ENCODE peak calls at places on chromosomes 5 and 9, in four cellular contexts. One of them, this sample, is unnamed. For H3K9me3 and H3K36me3, the result is how much of the 10 kb centered on the place peaks cover.

GRCh38 chr9:127451681-127452480 is 571 bp downstream of the LRSAM1 start:
- DNase-seq in CD8-positive, alpha-beta T cell: peak
- DNase-seq in left ventricle myocardium inferior: peak
- DNase-seq in endothelial cell of umbilical vein: peak
- DNase-seq in this sample: peak

GRCh38 chr5:58502032-58502431 is 10.8 kb downstream of the GAPT start:
- DNase-seq in CD8-positive, alpha-beta T cell: no peak
- DNase-seq in left ventricle myocardium inferior: no peak
- DNase-seq in endothelial cell of umbilical vein: no peak
- DNase-seq in this sample: no peak

GRCh38 chr5:79241535-79241979 is 5.6 kb downstream of the JMY start:
- DNase-seq in CD8-positive, alpha-beta T cell: no peak
- DNase-seq in left ventricle myocardium inferior: no peak
- DNase-seq in endothelial cell of umbilical vein: no peak
- DNase-seq in this sample: no peak

GRCh38 chr9:98998441-98999151 is 54.9 kb downstream of the COL15A1 start:
- DNase-seq in CD8-positive, alpha-beta T cell: no peak
- DNase-seq in left ventricle myocardium inferior: peak
- DNase-seq in endothelial cell of umbilical vein: peak
- DNase-seq in this sample: peak

GRCh38 chr5:20469390-20469789 is 481.4 kb upstream of the CDH18 start:
- DNase-seq in CD8-positive, alpha-beta T cell: no peak
- DNase-seq in left ventricle myocardium inferior: no peak
- DNase-seq in endothelial cell of umbilical vein: no peak
- DNase-seq in this sample: no peak

GRCh38 chr9:87657190-87657589 is 68.7 kb upstream of the CTSL start:
- DNase-seq in CD8-positive, alpha-beta T cell: no peak
- DNase-seq in left ventricle myocardium inferior: no peak
- DNase-seq in endothelial cell of umbilical vein: peak
- DNase-seq in this sample: no peak

GRCh38 chr9:77952641-77953341 is 78.8 kb downstream of the GNAQ start:
- DNase-seq in CD8-positive, alpha-beta T cell: no peak
- DNase-seq in left ventricle myocardium inferior: no peak
- DNase-seq in endothelial cell of umbilical vein: peak
- DNase-seq in this sample: no peak

GRCh38 chr5:78813286-78813685 is 164.7 kb upstream of the LHFPL2 start:
- DNase-seq in CD8-positive, alpha-beta T cell: no peak
- DNase-seq in left ventricle myocardium inferior: no peak
- DNase-seq in endothelial cell of umbilical vein: no peak
- DNase-seq in this sample: no peak

GRCh38 chr5:173679909-173680626 is 63.6 kb upstream of the BOD1 start:
- DNase-seq in CD8-positive, alpha-beta T cell: no peak
- DNase-seq in left ventricle myocardium inferior: no peak
- DNase-seq in endothelial cell of umbilical vein: no peak
- DNase-seq in this sample: no peak

GRCh38 chr5:154729613-154730012 is 25.6 kb upstream of the LARP1 start:
- DNase-seq in CD8-positive, alpha-beta T cell: no peak
- DNase-seq in left ventricle myocardium inferior: no peak
- DNase-seq in endothelial cell of umbilical vein: no peak
- DNase-seq in this sample: no peak

GRCh38 chr9:88358743-88359142 is 29.5 kb upstream of the SPIN1 start:
- DNase-seq in CD8-positive, alpha-beta T cell: no peak
- DNase-seq in left ventricle myocardium inferior: no peak
- DNase-seq in endothelial cell of umbilical vein: no peak
- DNase-seq in this sample: no peak

GRCh38 chr5:102975457-102976182 is 144.3 kb downstream of the GIN1 start:
- DNase-seq in CD8-positive, alpha-beta T cell: no peak
- DNase-seq in left ventricle myocardium inferior: no peak
- DNase-seq in endothelial cell of umbilical vein: peak
- DNase-seq in this sample: no peak

GRCh38 chr5:115586525-115587146 is 15.6 kb downstream of the TICAM2 start:
- DNase-seq in CD8-positive, alpha-beta T cell: no peak
- DNase-seq in left ventricle myocardium inferior: no peak
- DNase-seq in endothelial cell of umbilical vein: peak
- DNase-seq in this sample: no peak

GRCh38 chr9:125360621-125361020 is 99.0 kb downstream of the GAPVD1 start:
- DNase-seq in CD8-positive, alpha-beta T cell: no peak
- DNase-seq in left ventricle myocardium inferior: no peak
- DNase-seq in endothelial cell of umbilical vein: no peak
- DNase-seq in this sample: no peak

GRCh38 chr5:79829260-79829659 is 139.6 kb downstream of the CMYA5 start:
- DNase-seq in CD8-positive, alpha-beta T cell: no peak
- DNase-seq in left ventricle myocardium inferior: no peak
- DNase-seq in endothelial cell of umbilical vein: no peak
- DNase-seq in this sample: no peak

GRCh38 chr9:78857371-78858225 is 560.7 kb downstream of the PSAT1 start:
- DNase-seq in CD8-positive, alpha-beta T cell: no peak
- DNase-seq in left ventricle myocardium inferior: no peak
- DNase-seq in endothelial cell of umbilical vein: no peak
- DNase-seq in this sample: no peak

GRCh38 chr5:128669803-128670202 is 131.8 kb upstream of the FBN2 start:
- DNase-seq in CD8-positive, alpha-beta T cell: no peak
- DNase-seq in left ventricle myocardium inferior: no peak
- DNase-seq in endothelial cell of umbilical vein: no peak
- DNase-seq in this sample: no peak

GRCh38 chr9:97629136-97629535 is 4.0 kb downstream of the TSTD2 start:
- DNase-seq in CD8-positive, alpha-beta T cell: no peak
- DNase-seq in left ventricle myocardium inferior: no peak
- DNase-seq in endothelial cell of umbilical vein: no peak
- DNase-seq in this sample: no peak

GRCh38 chr9:132833451-132834130 is 44.5 kb downstream of the AK8 start:
- DNase-seq in CD8-positive, alpha-beta T cell: no peak
- DNase-seq in left ventricle myocardium inferior: no peak
- DNase-seq in endothelial cell of umbilical vein: no peak
- DNase-seq in this sample: no peak

GRCh38 chr9:124510650-124511425 is 3.6 kb upstream of the NR5A1 start:
- DNase-seq in CD8-positive, alpha-beta T cell: no peak
- DNase-seq in left ventricle myocardium inferior: no peak
- DNase-seq in endothelial cell of umbilical vein: no peak
- DNase-seq in this sample: no peak

GRCh38 chr5:84623034-84623433 is 238.4 kb upstream of the EDIL3 start:
- DNase-seq in CD8-positive, alpha-beta T cell: no peak
- DNase-seq in left ventricle myocardium inferior: no peak
- DNase-seq in endothelial cell of umbilical vein: no peak
- DNase-seq in this sample: no peak

GRCh38 chr5:120808135-120808534 is 344.0 kb downstream of the PRR16 start:
- DNase-seq in CD8-positive, alpha-beta T cell: no peak
- DNase-seq in left ventricle myocardium inferior: no peak
- DNase-seq in endothelial cell of umbilical vein: no peak
- DNase-seq in this sample: no peak

GRCh38 chr9:7935666-7936065 is 136.1 kb upstream of the DMAC1 start:
- DNase-seq in CD8-positive, alpha-beta T cell: peak
- DNase-seq in left ventricle myocardium inferior: no peak
- DNase-seq in endothelial cell of umbilical vein: no peak
- DNase-seq in this sample: no peak

GRCh38 chr9:107810493-107810931 is 320.9 kb upstream of the KLF4 start:
- DNase-seq in CD8-positive, alpha-beta T cell: no peak
- DNase-seq in left ventricle myocardium inferior: no peak
- DNase-seq in endothelial cell of umbilical vein: no peak
- DNase-seq in this sample: no peak

GRCh38 chr5:125274938-125275759 is 528.7 kb upstream of the ZNF608 start:
- DNase-seq in CD8-positive, alpha-beta T cell: no peak
- DNase-seq in left ventricle myocardium inferior: no peak
- DNase-seq in endothelial cell of umbilical vein: peak
- DNase-seq in this sample: no peak

GRCh38 chr9:112555844-112556482 is 69.3 kb downstream of the KIAA1958 start:
- DNase-seq in CD8-positive, alpha-beta T cell: no peak
- DNase-seq in left ventricle myocardium inferior: no peak
- DNase-seq in endothelial cell of umbilical vein: no peak
- DNase-seq in this sample: peak

GRCh38 chr9:92659601-92660000 is 10.3 kb downstream of the IPPK start:
- DNase-seq in CD8-positive, alpha-beta T cell: no peak
- DNase-seq in left ventricle myocardium inferior: no peak
- DNase-seq in endothelial cell of umbilical vein: no peak
- DNase-seq in this sample: no peak

GRCh38 chr9:36803951-36804350 is 230.1 kb downstream of the PAX5 start:
- DNase-seq in CD8-positive, alpha-beta T cell: no peak
- DNase-seq in left ventricle myocardium inferior: no peak
- DNase-seq in endothelial cell of umbilical vein: peak
- DNase-seq in this sample: no peak

GRCh38 chr5:148739023-148739422 is 84.7 kb upstream of the HTR4 start:
- DNase-seq in CD8-positive, alpha-beta T cell: no peak
- DNase-seq in left ventricle myocardium inferior: no peak
- DNase-seq in endothelial cell of umbilical vein: no peak
- DNase-seq in this sample: no peak

GRCh38 chr9:13479071-13479470 is 199.6 kb upstream of the MPDZ start:
- DNase-seq in CD8-positive, alpha-beta T cell: no peak
- DNase-seq in left ventricle myocardium inferior: no peak
- DNase-seq in endothelial cell of umbilical vein: no peak
- DNase-seq in this sample: no peak

GRCh38 chr5:141373673-141374317 is at the start of gene PCDHGA6:
- DNase-seq in CD8-positive, alpha-beta T cell: no peak
- DNase-seq in left ventricle myocardium inferior: no peak
- DNase-seq in endothelial cell of umbilical vein: peak
- DNase-seq in this sample: no peak
- H3K9me3 ChIP-seq in CD8-positive, alpha-beta T cell: under half
- H3K9me3 ChIP-seq in left ventricle myocardium inferior: half or more
- H3K9me3 ChIP-seq in endothelial cell of umbilical vein: under half
- H3K9me3 ChIP-seq in this sample: half or more

DNA sequence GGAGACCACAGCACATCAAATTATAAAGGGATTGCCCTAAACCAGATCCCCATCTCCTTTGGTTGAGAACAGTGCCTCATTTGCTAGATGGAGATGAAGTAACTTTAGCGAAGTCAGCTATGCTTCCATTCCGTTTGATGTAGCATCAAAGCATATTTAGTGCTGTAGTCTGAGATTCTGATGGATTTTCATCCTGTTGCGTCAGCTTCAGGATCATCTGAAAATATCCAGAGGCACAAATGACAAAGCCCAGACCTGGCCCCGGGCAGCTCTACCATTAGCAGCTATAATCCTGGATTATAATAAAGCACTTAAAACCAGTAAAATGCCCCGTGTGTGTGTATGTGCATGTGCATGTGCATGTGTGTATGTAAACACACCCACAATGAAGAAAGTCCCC is 44.7 kb downstream of the ERAP1 start:
- DNase-seq in CD8-positive, alpha-beta T cell: no peak
- DNase-seq in left ventricle myocardium inferior: no peak
- DNase-seq in endothelial cell of umbilical vein: no peak
- DNase-seq in this sample: no peak
- H3K36me3 ChIP-seq in CD8-positive, alpha-beta T cell: under half
- H3K36me3 ChIP-seq in left ventricle myocardium inferior: half or more
- H3K36me3 ChIP-seq in endothelial cell of umbilical vein: under half
- H3K36me3 ChIP-seq in this sample: under half

GRCh38 chr9:111272571-111272970 is 57.5 kb downstream of the OR2K2 start:
- DNase-seq in CD8-positive, alpha-beta T cell: no peak
- DNase-seq in left ventricle myocardium inferior: no peak
- DNase-seq in endothelial cell of umbilical vein: no peak
- DNase-seq in this sample: no peak
- TF ChIP-seq CTCF in CD8-positive, alpha-beta T cell: no peak
- TF ChIP-seq CTCF in left ventricle myocardium inferior: no peak
- TF ChIP-seq CTCF in endothelial cell of umbilical vein: no peak
- TF ChIP-seq CTCF in this sample: no peak

DNA sequence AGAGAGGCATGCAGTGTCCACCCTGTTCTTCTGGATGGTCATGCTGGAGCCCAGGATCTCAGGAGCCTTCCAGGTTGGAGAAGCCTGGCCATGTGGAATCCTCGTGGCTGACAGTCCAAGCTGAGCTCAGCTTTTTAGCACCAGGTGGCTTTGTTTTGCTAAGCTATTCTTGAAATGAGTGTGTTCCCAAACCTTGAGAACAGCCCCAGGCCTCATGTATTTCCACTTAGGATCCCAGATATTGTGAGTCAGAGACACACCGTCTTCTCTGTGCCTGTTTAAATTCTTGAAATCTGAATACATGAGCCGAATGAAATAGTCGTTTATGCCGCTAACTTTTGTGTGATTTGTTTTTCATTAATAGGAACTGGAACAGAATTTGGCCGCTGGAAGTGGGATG is 61.2 kb downstream of the IRX2 start:
- DNase-seq in CD8-positive, alpha-beta T cell: no peak
- DNase-seq in left ventricle myocardium inferior: no peak
- DNase-seq in endothelial cell of umbilical vein: no peak
- DNase-seq in this sample: no peak
- H3K9me3 ChIP-seq in CD8-positive, alpha-beta T cell: under half
- H3K9me3 ChIP-seq in left ventricle myocardium inferior: under half
- H3K9me3 ChIP-seq in endothelial cell of umbilical vein: under half
- H3K9me3 ChIP-seq in this sample: under half

DNA sequence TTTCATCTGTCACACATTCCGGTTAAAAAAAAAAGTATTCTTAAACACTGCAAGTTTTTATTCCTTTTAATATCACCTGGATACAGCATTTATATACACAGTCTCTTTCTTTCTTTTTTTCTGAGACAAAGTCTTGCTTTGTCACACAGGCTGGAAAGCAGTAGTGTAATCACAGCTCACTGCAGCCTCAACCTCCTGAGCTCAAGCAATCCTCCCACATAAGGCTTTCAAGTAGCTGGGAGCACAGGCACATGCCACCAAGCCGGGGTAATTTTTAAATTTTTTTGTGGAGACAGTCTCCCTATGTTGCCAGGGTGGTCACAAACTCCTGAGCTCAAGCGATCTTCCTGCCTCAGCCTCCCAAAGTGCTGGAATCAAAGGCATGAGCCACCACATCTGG is 13.9 kb downstream of the KIF20A start:
- DNase-seq in CD8-positive, alpha-beta T cell: no peak
- DNase-seq in left ventricle myocardium inferior: no peak
- DNase-seq in endothelial cell of umbilical vein: no peak
- DNase-seq in this sample: no peak
- H3K36me3 ChIP-seq in CD8-positive, alpha-beta T cell: under half
- H3K36me3 ChIP-seq in left ventricle myocardium inferior: half or more
- H3K36me3 ChIP-seq in endothelial cell of umbilical vein: under half
- H3K36me3 ChIP-seq in this sample: under half

DNA sequence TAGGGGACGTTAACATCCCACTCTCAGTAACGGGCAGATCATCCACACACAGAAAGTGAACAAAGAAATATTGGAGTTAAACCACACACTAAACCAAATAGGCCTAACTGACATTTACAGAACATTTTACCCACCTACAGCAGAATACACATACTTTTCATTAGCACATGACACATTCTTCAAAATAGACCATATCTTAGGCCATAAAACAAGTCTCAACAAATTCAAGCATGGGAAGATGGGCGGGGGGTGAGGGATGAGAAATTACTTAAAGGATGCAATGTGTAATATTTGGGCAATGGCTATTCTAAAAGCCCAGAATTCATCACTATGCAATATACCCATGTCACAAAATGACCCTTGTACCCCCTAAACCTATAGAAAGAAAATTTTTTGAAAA is 226.2 kb downstream of the ATPSCKMT start:
- DNase-seq in CD8-positive, alpha-beta T cell: no peak
- DNase-seq in left ventricle myocardium inferior: no peak
- DNase-seq in endothelial cell of umbilical vein: no peak
- DNase-seq in this sample: no peak
- TF ChIP-seq CTCF in CD8-positive, alpha-beta T cell: no peak
- TF ChIP-seq CTCF in left ventricle myocardium inferior: no peak
- TF ChIP-seq CTCF in endothelial cell of umbilical vein: no peak
- TF ChIP-seq CTCF in this sample: no peak

DNA sequence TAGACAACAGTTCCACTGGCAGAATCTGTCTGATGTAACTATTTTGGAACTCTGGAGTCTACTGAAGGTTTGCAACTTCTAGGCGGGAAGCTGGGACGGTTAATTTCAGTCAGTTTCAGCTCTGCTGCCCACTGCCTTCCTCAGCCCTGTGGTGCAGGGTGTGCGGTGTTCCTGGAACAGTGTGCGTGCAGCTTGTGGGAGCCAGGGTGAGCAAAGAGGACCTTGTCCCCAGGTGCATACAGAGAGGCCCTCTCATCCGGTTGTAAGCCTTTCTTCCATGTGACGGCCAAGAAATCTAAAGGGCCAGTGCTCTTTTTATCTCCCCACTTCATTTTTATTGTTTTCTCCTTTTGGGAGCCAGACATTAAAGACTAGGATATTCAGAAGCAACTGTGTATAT is 114.6 kb downstream of the EHMT1 start:
- DNase-seq in CD8-positive, alpha-beta T cell: no peak
- DNase-seq in left ventricle myocardium inferior: no peak
- DNase-seq in endothelial cell of umbilical vein: no peak
- DNase-seq in this sample: no peak
- H3K9me3 ChIP-seq in CD8-positive, alpha-beta T cell: under half
- H3K9me3 ChIP-seq in left ventricle myocardium inferior: under half
- H3K9me3 ChIP-seq in endothelial cell of umbilical vein: under half
- H3K9me3 ChIP-seq in this sample: under half

This sample was measured in mucosa of descending colon.